ENCODE peak calls at places on chromosomes 1 and 21, in seven cellular contexts. One of them, this sample, is unnamed.
A peak's percentile ranks its signal among the peaks of the same experiment; 100 is the strongest.

GRCh38 chr1:227072991-227073390 is 132.9 kb downstream of the COQ8A start:
- DNase-seq in AG10803: no peak
- DNase-seq in uterus: no peak
- DNase-seq in mucosa of descending colon: no peak
- DNase-seq in astrocyte: peak; percentile 50
- DNase-seq in AG04449: no peak
- DNase-seq in tibial artery: no peak
- DNase-seq in this sample: peak; percentile 59

GRCh38 chr21:41497008-41497407 is 10.9 kb downstream of the TMPRSS2 start:
- DNase-seq in AG04449: no peak
- DNase-seq in astrocyte: no peak
- DNase-seq in uterus: no peak
- DNase-seq in AG10803: no peak
- DNase-seq in mucosa of descending colon: no peak
- DNase-seq in tibial artery: no peak
- DNase-seq in this sample: no peak

GRCh38 chr1:186775881-186776560 is 52.7 kb upstream of the PLA2G4A start:
- DNase-seq in AG04449: no peak
- DNase-seq in tibial artery: no peak
- DNase-seq in uterus: no peak
- DNase-seq in mucosa of descending colon: no peak
- DNase-seq in AG10803: no peak
- DNase-seq in astrocyte: no peak
- DNase-seq in this sample: peak; percentile 4

GRCh38 chr1:221743416-221744208 is 1.7 kb upstream of the DUSP10 start:
- DNase-seq in uterus: no peak
- DNase-seq in AG04449: no peak
- DNase-seq in astrocyte: no peak
- DNase-seq in tibial artery: no peak
- DNase-seq in AG10803: no peak
- DNase-seq in mucosa of descending colon: no peak
- DNase-seq in this sample: no peak

GRCh38 chr21:28487455-28488070 is 505.1 kb downstream of the LTN1 start:
- DNase-seq in mucosa of descending colon: no peak
- DNase-seq in uterus: no peak
- DNase-seq in tibial artery: no peak
- DNase-seq in AG04449: no peak
- DNase-seq in AG10803: no peak
- DNase-seq in astrocyte: no peak
- DNase-seq in this sample: no peak

GRCh38 chr1:177065430-177065829 is 99.1 kb downstream of the ASTN1 start:
- DNase-seq in uterus: no peak
- DNase-seq in AG10803: no peak
- DNase-seq in mucosa of descending colon: no peak
- DNase-seq in AG04449: no peak
- DNase-seq in tibial artery: no peak
- DNase-seq in astrocyte: no peak
- DNase-seq in this sample: no peak

GRCh38 chr1:206930210-206930798 is 8.6 kb upstream of the FCMR start:
- DNase-seq in astrocyte: no peak
- DNase-seq in tibial artery: no peak
- DNase-seq in AG10803: no peak
- DNase-seq in AG04449: no peak
- DNase-seq in mucosa of descending colon: peak; percentile 48
- DNase-seq in uterus: no peak
- DNase-seq in this sample: no peak

GRCh38 chr1:32733573-32734321 is 31.2 kb upstream of the SYNC start:
- DNase-seq in uterus: no peak
- DNase-seq in AG10803: peak; percentile 16
- DNase-seq in AG04449: no peak
- DNase-seq in astrocyte: peak; percentile 33
- DNase-seq in mucosa of descending colon: peak; percentile 33
- DNase-seq in tibial artery: no peak
- DNase-seq in this sample: peak; percentile 33

GRCh38 chr1:93670141-93670540 is 11.5 kb downstream of the BCAR3 start:
- DNase-seq in astrocyte: peak; percentile 95
- DNase-seq in AG10803: peak; percentile 89
- DNase-seq in mucosa of descending colon: no peak
- DNase-seq in tibial artery: no peak
- DNase-seq in AG04449: no peak
- DNase-seq in uterus: peak; percentile 40
- DNase-seq in this sample: peak; percentile 77

GRCh38 chr1:157124855-157125254 is 13.3 kb downstream of the ETV3 start:
- DNase-seq in AG10803: no peak
- DNase-seq in tibial artery: no peak
- DNase-seq in AG04449: no peak
- DNase-seq in mucosa of descending colon: no peak
- DNase-seq in astrocyte: no peak
- DNase-seq in uterus: no peak
- DNase-seq in this sample: no peak

GRCh38 chr1:91736999-91737615 is 148.8 kb downstream of the TGFBR3 start:
- DNase-seq in uterus: peak; percentile 70
- DNase-seq in astrocyte: peak; percentile 87
- DNase-seq in AG10803: peak; percentile 89
- DNase-seq in mucosa of descending colon: no peak
- DNase-seq in AG04449: no peak
- DNase-seq in tibial artery: no peak
- DNase-seq in this sample: peak; percentile 74

GRCh38 chr1:4531842-4532241 is 122.6 kb upstream of the AJAP1 start:
- DNase-seq in AG10803: no peak
- DNase-seq in astrocyte: no peak
- DNase-seq in AG04449: no peak
- DNase-seq in tibial artery: no peak
- DNase-seq in uterus: no peak
- DNase-seq in mucosa of descending colon: no peak
- DNase-seq in this sample: no peak

GRCh38 chr1:225617956-225618355 is 35.0 kb downstream of the ENAH start:
- DNase-seq in AG04449: no peak
- DNase-seq in uterus: no peak
- DNase-seq in tibial artery: no peak
- DNase-seq in astrocyte: no peak
- DNase-seq in mucosa of descending colon: no peak
- DNase-seq in AG10803: peak; percentile 54
- DNase-seq in this sample: no peak

GRCh38 chr21:43681650-43682049 is 22.3 kb downstream of the RRP1B start:
- DNase-seq in uterus: no peak
- DNase-seq in astrocyte: no peak
- DNase-seq in AG10803: no peak
- DNase-seq in mucosa of descending colon: no peak
- DNase-seq in AG04449: no peak
- DNase-seq in tibial artery: no peak
- DNase-seq in this sample: no peak

GRCh38 chr1:92820551-92820950 is 11.3 kb upstream of the RPL5 start:
- DNase-seq in astrocyte: no peak
- DNase-seq in tibial artery: no peak
- DNase-seq in mucosa of descending colon: no peak
- DNase-seq in AG10803: no peak
- DNase-seq in AG04449: no peak
- DNase-seq in uterus: no peak
- DNase-seq in this sample: peak; percentile 31

GRCh38 chr1:237953238-237953637 is 62.5 kb upstream of the ZP4 start:
- DNase-seq in AG04449: no peak
- DNase-seq in mucosa of descending colon: no peak
- DNase-seq in AG10803: no peak
- DNase-seq in uterus: no peak
- DNase-seq in tibial artery: no peak
- DNase-seq in astrocyte: no peak
- DNase-seq in this sample: no peak

GRCh38 chr1:156821801-156822200 is 5.2 kb upstream of the SH2D2A start:
- DNase-seq in AG10803: peak; percentile 64
- DNase-seq in tibial artery: no peak
- DNase-seq in astrocyte: peak; percentile 82
- DNase-seq in AG04449: peak; percentile 19
- DNase-seq in uterus: no peak
- DNase-seq in mucosa of descending colon: no peak
- DNase-seq in this sample: peak; percentile 63

GRCh38 chr1:206004821-206005220 is 1.6 kb upstream of the RAB7B start:
- DNase-seq in tibial artery: no peak
- DNase-seq in uterus: no peak
- DNase-seq in AG10803: no peak
- DNase-seq in astrocyte: no peak
- DNase-seq in mucosa of descending colon: no peak
- DNase-seq in AG04449: no peak
- DNase-seq in this sample: no peak

GRCh38 chr1:43273708-43274107 is 3.9 kb downstream of the TMEM125 start:
- DNase-seq in mucosa of descending colon: no peak
- DNase-seq in tibial artery: no peak
- DNase-seq in AG10803: no peak
- DNase-seq in astrocyte: no peak
- DNase-seq in AG04449: no peak
- DNase-seq in uterus: no peak
- DNase-seq in this sample: no peak

DNA sequence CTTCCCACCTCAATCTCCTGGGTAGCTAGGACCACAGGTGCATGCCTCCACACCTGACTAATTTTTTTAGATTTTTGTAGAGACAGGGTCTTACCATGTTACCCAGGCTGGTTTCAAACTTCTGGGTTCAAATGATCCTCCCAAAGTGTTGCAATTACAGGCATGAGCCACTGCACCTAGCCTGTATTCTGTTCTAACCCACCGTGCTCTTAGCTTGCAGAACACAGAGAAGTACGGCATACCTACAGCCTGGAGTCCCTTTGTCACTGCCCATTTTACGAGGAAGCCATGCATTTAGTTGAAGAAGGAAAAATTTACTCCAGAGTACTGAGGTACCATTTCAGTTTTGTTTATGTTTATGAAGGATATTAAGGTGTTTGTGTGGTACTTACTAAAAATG is 29.7 kb upstream of the NEXN start:
- DNase-seq in astrocyte: no peak
- DNase-seq in mucosa of descending colon: no peak
- DNase-seq in AG10803: no peak
- DNase-seq in AG04449: no peak
- DNase-seq in tibial artery: no peak
- DNase-seq in uterus: no peak
- DNase-seq in this sample: no peak
- H3K4me3 ChIP-seq in astrocyte: no peak overlapping the region
- H3K4me3 ChIP-seq in mucosa of descending colon: no peak overlapping the region
- H3K4me3 ChIP-seq in AG10803: no peak overlapping the region
- H3K4me3 ChIP-seq in AG04449: no peak overlapping the region
- H3K4me3 ChIP-seq in tibial artery: no peak overlapping the region
- H3K4me3 ChIP-seq in uterus: no peak overlapping the region
- H3K4me3 ChIP-seq in this sample: no peak overlapping the region

DNA sequence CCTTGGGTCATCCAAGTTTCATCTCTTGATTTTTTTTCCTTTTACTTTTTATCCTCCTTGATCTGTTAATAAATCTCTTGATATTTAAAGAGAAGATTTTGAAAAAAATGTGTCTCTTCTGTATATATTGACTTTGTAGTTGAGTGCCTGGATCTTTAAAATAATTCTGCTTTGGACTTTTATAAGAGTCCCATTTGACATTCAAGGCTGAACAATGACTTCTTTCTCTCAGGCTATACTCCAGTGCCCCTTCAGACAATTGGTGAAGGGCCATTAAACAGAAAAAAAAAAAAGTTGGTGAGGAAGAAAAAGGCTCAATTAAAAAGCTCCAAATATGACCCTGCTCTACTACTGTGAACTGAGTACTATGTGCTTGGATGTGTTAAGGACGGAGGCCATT is 40.9 kb upstream of the CITED4 start:
- DNase-seq in mucosa of descending colon: no peak
- DNase-seq in tibial artery: no peak
- DNase-seq in uterus: no peak
- DNase-seq in AG04449: no peak
- DNase-seq in AG10803: no peak
- DNase-seq in astrocyte: no peak
- DNase-seq in this sample: no peak
- TF ChIP-seq CTCF in mucosa of descending colon: no peak
- TF ChIP-seq CTCF in tibial artery: no peak
- TF ChIP-seq CTCF in uterus: no peak
- TF ChIP-seq CTCF in AG04449: no peak
- TF ChIP-seq CTCF in AG10803: no peak
- TF ChIP-seq CTCF in astrocyte: no peak
- TF ChIP-seq CTCF in this sample: no peak

GRCh38 chr1:167997037-167997575 is 60.2 kb upstream of the MPC2 start:
- DNase-seq in astrocyte: no peak
- DNase-seq in AG10803: no peak
- DNase-seq in tibial artery: no peak
- DNase-seq in uterus: no peak
- DNase-seq in AG04449: no peak
- DNase-seq in mucosa of descending colon: no peak
- DNase-seq in this sample: no peak

GRCh38 chr1:167993720-167994119 is 56.8 kb upstream of the MPC2 start:
- DNase-seq in AG10803: no peak
- DNase-seq in AG04449: no peak
- DNase-seq in astrocyte: no peak
- DNase-seq in mucosa of descending colon: no peak
- DNase-seq in tibial artery: no peak
- DNase-seq in uterus: no peak
- DNase-seq in this sample: no peak

GRCh38 chr1:167994560-167994959 is 57.7 kb upstream of the MPC2 start:
- DNase-seq in mucosa of descending colon: no peak
- DNase-seq in AG04449: no peak
- DNase-seq in AG10803: no peak
- DNase-seq in astrocyte: no peak
- DNase-seq in uterus: no peak
- DNase-seq in tibial artery: no peak
- DNase-seq in this sample: no peak

GRCh38 chr1:167996266-167996665 is 59.4 kb upstream of the MPC2 start:
- DNase-seq in AG04449: no peak
- DNase-seq in AG10803: no peak
- DNase-seq in mucosa of descending colon: no peak
- DNase-seq in astrocyte: no peak
- DNase-seq in tibial artery: no peak
- DNase-seq in uterus: no peak
- DNase-seq in this sample: no peak

GRCh38 chr1:167995038-167995437 is 58.2 kb upstream of the MPC2 start:
- DNase-seq in AG10803: no peak
- DNase-seq in uterus: no peak
- DNase-seq in mucosa of descending colon: no peak
- DNase-seq in astrocyte: no peak
- DNase-seq in tibial artery: no peak
- DNase-seq in AG04449: no peak
- DNase-seq in this sample: no peak
- H3K4me3 ChIP-seq in AG10803: no peak overlapping the region
- H3K4me3 ChIP-seq in uterus: no peak overlapping the region
- H3K4me3 ChIP-seq in mucosa of descending colon: no peak overlapping the region
- H3K4me3 ChIP-seq in astrocyte: no peak overlapping the region
- H3K4me3 ChIP-seq in tibial artery: no peak overlapping the region
- H3K4me3 ChIP-seq in AG04449: no peak overlapping the region
- H3K4me3 ChIP-seq in this sample: no peak overlapping the region

DNA sequence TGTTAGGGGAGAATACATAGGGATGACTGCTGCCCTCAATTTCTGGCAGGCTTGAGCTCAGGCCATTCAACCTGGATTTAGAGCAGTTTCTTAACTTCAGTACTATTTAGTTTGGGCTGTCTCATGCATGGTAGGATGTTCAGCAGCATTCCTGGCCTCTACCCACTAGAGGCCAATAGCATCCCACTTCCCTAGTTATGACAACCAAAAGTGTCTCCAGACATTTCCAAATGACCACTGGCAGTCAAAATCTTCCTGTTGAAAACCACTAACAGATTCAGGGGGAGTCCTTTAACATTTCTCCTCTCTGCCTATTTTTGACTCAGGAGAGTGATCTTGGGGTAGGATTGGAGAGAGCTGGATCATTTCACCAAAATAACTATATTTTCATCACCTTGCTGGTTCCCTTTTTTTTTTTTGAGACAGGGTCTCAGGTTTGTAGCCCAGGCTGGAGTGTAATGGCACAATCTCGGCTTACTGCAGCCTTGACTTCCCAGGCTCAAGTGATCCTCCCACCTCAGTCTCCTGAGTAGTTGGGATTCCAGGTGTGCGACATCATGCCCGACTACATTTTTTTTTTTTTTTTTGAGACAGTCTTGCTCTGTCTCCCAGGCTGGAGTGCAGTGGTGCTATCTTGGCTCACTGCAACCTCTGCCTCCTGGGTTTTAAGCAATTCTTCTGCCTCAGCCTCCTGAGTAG is 8.7 kb downstream of the GNAT2 start:
- DNase-seq in mucosa of descending colon: no peak
- DNase-seq in AG04449: no peak
- DNase-seq in uterus: no peak
- DNase-seq in tibial artery: no peak
- DNase-seq in astrocyte: peak; percentile 67
- DNase-seq in AG10803: peak; percentile 64
- DNase-seq in this sample: peak; percentile 63
- TF ChIP-seq CTCF in mucosa of descending colon: no peak
- TF ChIP-seq CTCF in AG04449: no peak
- TF ChIP-seq CTCF in uterus: no peak
- TF ChIP-seq CTCF in tibial artery: no peak
- TF ChIP-seq CTCF in astrocyte: no peak
- TF ChIP-seq CTCF in AG10803: no peak
- TF ChIP-seq CTCF in this sample: no peak

This sample was measured in choroid plexus epithelial cell.